ENCODE peak calls at places on chromosome 7, in seven cellular contexts. One of them, this sample, is unnamed.

GRCh38 chr7:5429857-5430611 is 6.4 kb upstream of the TNRC18 start:
- DNase-seq in HCT116: no peak
- DNase-seq in GM12878: no peak
- DNase-seq in K562: no peak
- DNase-seq in H1: no peak
- DNase-seq in Panc1: no peak
- DNase-seq in SK-N-SH: no peak
- DNase-seq in this sample: no peak

GRCh38 chr7:156465186-156465585 is 175.4 kb upstream of the RNF32 start:
- DNase-seq in HCT116: no peak
- DNase-seq in GM12878: no peak
- DNase-seq in K562: no peak
- DNase-seq in H1: no peak
- DNase-seq in Panc1: no peak
- DNase-seq in SK-N-SH: no peak
- DNase-seq in this sample: no peak

GRCh38 chr7:11436317-11436716 is 395.7 kb downstream of the THSD7A start:
- DNase-seq in HCT116: no peak
- DNase-seq in GM12878: no peak
- DNase-seq in K562: no peak
- DNase-seq in H1: no peak
- DNase-seq in Panc1: no peak
- DNase-seq in SK-N-SH: no peak
- DNase-seq in this sample: no peak

GRCh38 chr7:6536899-6537298 is 14.4 kb downstream of the GRID2IP start:
- DNase-seq in HCT116: no peak
- DNase-seq in GM12878: no peak
- DNase-seq in K562: peak
- DNase-seq in H1: peak
- DNase-seq in Panc1: no peak
- DNase-seq in SK-N-SH: peak
- DNase-seq in this sample: no peak

GRCh38 chr7:50356212-50356944 is 51.9 kb downstream of the IKZF1 start:
- DNase-seq in HCT116: no peak
- DNase-seq in GM12878: no peak
- DNase-seq in K562: peak
- DNase-seq in H1: no peak
- DNase-seq in Panc1: no peak
- DNase-seq in SK-N-SH: no peak
- DNase-seq in this sample: no peak

GRCh38 chr7:111841596-111842209 is 279.4 kb upstream of the IMMP2L start:
- DNase-seq in HCT116: no peak
- DNase-seq in GM12878: no peak
- DNase-seq in K562: no peak
- DNase-seq in H1: no peak
- DNase-seq in Panc1: no peak
- DNase-seq in SK-N-SH: no peak
- DNase-seq in this sample: no peak

GRCh38 chr7:90832726-90833125 is 236.6 kb downstream of the CDK14 start:
- DNase-seq in HCT116: no peak
- DNase-seq in GM12878: no peak
- DNase-seq in K562: no peak
- DNase-seq in H1: no peak
- DNase-seq in Panc1: no peak
- DNase-seq in SK-N-SH: no peak
- DNase-seq in this sample: no peak

GRCh38 chr7:98514211-98515150 is 102.6 kb upstream of the NPTX2 start:
- DNase-seq in HCT116: no peak
- DNase-seq in GM12878: no peak
- DNase-seq in K562: peak
- DNase-seq in H1: no peak
- DNase-seq in Panc1: no peak
- DNase-seq in SK-N-SH: no peak
- DNase-seq in this sample: no peak

GRCh38 chr7:158097106-158097505 is 490.5 kb downstream of the PTPRN2 start:
- DNase-seq in HCT116: no peak
- DNase-seq in GM12878: no peak
- DNase-seq in K562: no peak
- DNase-seq in H1: peak
- DNase-seq in Panc1: no peak
- DNase-seq in SK-N-SH: no peak
- DNase-seq in this sample: no peak

GRCh38 chr7:94907420-94908203 is at the start of gene PPP1R9A:
- DNase-seq in HCT116: peak
- DNase-seq in GM12878: no peak
- DNase-seq in K562: no peak
- DNase-seq in H1: peak
- DNase-seq in Panc1: no peak
- DNase-seq in SK-N-SH: peak
- DNase-seq in this sample: peak

GRCh38 chr7:44824894-44825526 is 22.9 kb downstream of the H2AZ2 start:
- DNase-seq in HCT116: no peak
- DNase-seq in GM12878: no peak
- DNase-seq in K562: no peak
- DNase-seq in H1: no peak
- DNase-seq in Panc1: no peak
- DNase-seq in SK-N-SH: no peak
- DNase-seq in this sample: no peak

GRCh38 chr7:140726304-140726703 is 29.8 kb downstream of the NDUFB2 start:
- DNase-seq in HCT116: peak
- DNase-seq in GM12878: no peak
- DNase-seq in K562: no peak
- DNase-seq in H1: no peak
- DNase-seq in Panc1: no peak
- DNase-seq in SK-N-SH: peak
- DNase-seq in this sample: peak

GRCh38 chr7:44460325-44460724 is 30.1 kb downstream of the NUDCD3 start:
- DNase-seq in HCT116: no peak
- DNase-seq in GM12878: peak
- DNase-seq in K562: no peak
- DNase-seq in H1: no peak
- DNase-seq in Panc1: no peak
- DNase-seq in SK-N-SH: no peak
- DNase-seq in this sample: no peak

GRCh38 chr7:26159243-26159642 is 7.2 kb downstream of the NFE2L3 start:
- DNase-seq in HCT116: no peak
- DNase-seq in GM12878: no peak
- DNase-seq in K562: no peak
- DNase-seq in H1: no peak
- DNase-seq in Panc1: no peak
- DNase-seq in SK-N-SH: no peak
- DNase-seq in this sample: peak
- TF ChIP-seq SIN3A in HCT116: no peak
- TF ChIP-seq SIN3A in GM12878: no peak
- TF ChIP-seq SIN3A in K562: no peak
- TF ChIP-seq SIN3A in H1: no peak
- TF ChIP-seq SIN3A in Panc1: no peak
- TF ChIP-seq SIN3A in SK-N-SH: no peak
- TF ChIP-seq SIN3A in this sample: no peak

DNA sequence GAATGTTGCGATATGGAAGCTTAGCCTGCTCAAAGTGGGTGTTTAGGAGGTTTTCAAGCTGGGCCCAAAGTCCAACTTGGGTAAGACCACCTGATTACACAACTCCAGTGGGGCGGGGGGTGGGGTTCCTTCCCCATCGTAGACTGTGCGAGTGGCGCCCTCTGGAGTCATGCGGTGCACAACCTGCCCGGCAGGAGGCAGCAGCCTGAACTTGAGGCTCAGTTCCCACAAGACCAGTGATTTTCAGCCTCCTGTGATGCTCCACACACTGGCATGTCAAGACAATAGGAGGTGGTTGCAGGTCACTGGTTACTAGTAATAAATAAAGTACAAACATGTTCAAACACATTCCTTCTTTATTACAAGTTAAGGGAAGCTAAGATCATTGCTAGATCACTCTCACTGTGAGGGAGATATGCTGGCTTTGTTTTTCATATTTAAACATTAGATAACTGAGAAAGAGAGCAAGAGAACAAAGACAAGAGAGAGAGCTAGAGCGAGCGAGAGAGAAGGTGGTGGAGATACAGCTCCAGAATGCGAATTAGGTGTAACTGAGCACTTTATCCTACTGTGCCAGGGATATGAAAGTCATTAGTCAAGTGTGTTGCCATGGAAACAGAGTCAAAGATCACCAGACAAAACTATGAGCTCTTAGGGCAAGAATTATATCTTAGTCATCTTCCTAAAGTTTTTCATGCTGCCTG is 97.4 kb upstream of the BMPER start:
- DNase-seq in HCT116: peak
- DNase-seq in GM12878: no peak
- DNase-seq in K562: peak
- DNase-seq in H1: peak
- DNase-seq in Panc1: no peak
- DNase-seq in SK-N-SH: peak
- DNase-seq in this sample: peak
- TF ChIP-seq SIN3A in HCT116: no peak
- TF ChIP-seq SIN3A in GM12878: no peak
- TF ChIP-seq SIN3A in K562: no peak
- TF ChIP-seq SIN3A in H1: no peak
- TF ChIP-seq SIN3A in Panc1: no peak
- TF ChIP-seq SIN3A in SK-N-SH: no peak
- TF ChIP-seq SIN3A in this sample: no peak

DNA sequence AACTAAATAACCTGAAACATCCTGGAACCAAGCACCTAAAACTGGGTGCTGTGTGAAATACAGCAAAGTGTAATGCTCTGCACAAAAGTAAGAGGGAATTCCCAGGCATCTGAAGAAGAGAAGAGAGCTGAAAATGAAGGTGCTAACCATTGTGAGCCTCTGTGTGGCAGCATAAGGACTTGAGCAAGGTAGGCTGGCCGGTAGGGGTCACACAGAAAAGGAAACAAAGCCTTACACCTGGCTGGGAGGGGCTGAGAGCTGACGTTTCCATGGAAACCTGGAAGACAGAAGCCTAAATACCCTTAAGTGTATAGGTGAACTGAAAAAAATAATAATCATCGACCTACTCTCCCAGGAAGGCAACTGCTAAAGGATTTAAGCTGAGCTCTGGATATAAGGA is 48.6 kb downstream of the CUL1 start:
- DNase-seq in HCT116: no peak
- DNase-seq in GM12878: no peak
- DNase-seq in K562: peak
- DNase-seq in H1: peak
- DNase-seq in Panc1: no peak
- DNase-seq in SK-N-SH: no peak
- DNase-seq in this sample: peak
- TF ChIP-seq SIN3A in HCT116: no peak
- TF ChIP-seq SIN3A in GM12878: no peak
- TF ChIP-seq SIN3A in K562: no peak
- TF ChIP-seq SIN3A in H1: peak
- TF ChIP-seq SIN3A in Panc1: no peak
- TF ChIP-seq SIN3A in SK-N-SH: no peak
- TF ChIP-seq SIN3A in this sample: no peak

GRCh38 chr7:28623105-28623730 is 210.9 kb downstream of the CREB5 start:
- DNase-seq in HCT116: no peak
- DNase-seq in GM12878: no peak
- DNase-seq in K562: no peak
- DNase-seq in H1: no peak
- DNase-seq in Panc1: no peak
- DNase-seq in SK-N-SH: no peak
- DNase-seq in this sample: no peak
- TF ChIP-seq SIN3A in HCT116: no peak
- TF ChIP-seq SIN3A in GM12878: no peak
- TF ChIP-seq SIN3A in K562: no peak
- TF ChIP-seq SIN3A in H1: no peak
- TF ChIP-seq SIN3A in Panc1: no peak
- TF ChIP-seq SIN3A in SK-N-SH: no peak
- TF ChIP-seq SIN3A in this sample: no peak

GRCh38 chr7:137743021-137743420 is 103.8 kb downstream of the DGKI start:
- DNase-seq in HCT116: no peak
- DNase-seq in GM12878: no peak
- DNase-seq in K562: no peak
- DNase-seq in H1: no peak
- DNase-seq in Panc1: no peak
- DNase-seq in SK-N-SH: no peak
- DNase-seq in this sample: no peak
- TF ChIP-seq SIN3A in HCT116: no peak
- TF ChIP-seq SIN3A in GM12878: no peak
- TF ChIP-seq SIN3A in K562: no peak
- TF ChIP-seq SIN3A in H1: no peak
- TF ChIP-seq SIN3A in Panc1: no peak
- TF ChIP-seq SIN3A in SK-N-SH: no peak
- TF ChIP-seq SIN3A in this sample: no peak

GRCh38 chr7:22700559-22701002 is 26.4 kb upstream of the IL6 start:
- DNase-seq in HCT116: no peak
- DNase-seq in GM12878: no peak
- DNase-seq in K562: no peak
- DNase-seq in H1: no peak
- DNase-seq in Panc1: no peak
- DNase-seq in SK-N-SH: no peak
- DNase-seq in this sample: no peak
- TF ChIP-seq SIN3A in HCT116: no peak
- TF ChIP-seq SIN3A in GM12878: no peak
- TF ChIP-seq SIN3A in K562: no peak
- TF ChIP-seq SIN3A in H1: no peak
- TF ChIP-seq SIN3A in Panc1: no peak
- TF ChIP-seq SIN3A in SK-N-SH: no peak
- TF ChIP-seq SIN3A in this sample: no peak